ENCODE peak calls at places on chromosome 22, in seven cellular contexts. H is omental fat pad, G is progenitor cell of endocrine pancreas, U is PC-3, R is ovary, N is IMR-90, A is neural crest cell. D is an unnamed sample.

GRCh38 chr22:19303785-19304184 is 12.3 kb upstream of the CLTCL1 start:
- DNase-seq in H (no peak), G (no peak), U (no peak), R (no peak), N (no peak), A (no peak), D (no peak)

GRCh38 chr22:39920134-39920743 is 19.4 kb downstream of the GRAP2 start:
- DNase-seq in H (no peak), G (no peak), U (no peak), R (no peak), N (no peak), A (no peak), D (no peak)

GRCh38 chr22:20434264-20434751 is 3.3 kb downstream of the SCARF2 start:
- DNase-seq in H (no peak), G (no peak), U (no peak), R (peak), N (no peak), A (no peak), D (no peak)

GRCh38 chr22:30947163-30947820 is 21.3 kb downstream of the MORC2 start:
- DNase-seq in H (no peak), G (no peak), U (no peak), R (no peak), N (no peak), A (peak), D (peak)

GRCh38 chr22:28716686-28717085 is 24.9 kb downstream of the CHEK2 start:
- DNase-seq in H (no peak), G (no peak), U (no peak), R (no peak), N (peak), A (no peak), D (no peak)

GRCh38 chr22:47618611-47619010 is 856.2 kb downstream of the TBC1D22A start:
- DNase-seq in H (no peak), G (no peak), U (no peak), R (no peak), N (no peak), A (no peak), D (no peak)

GRCh38 chr22:19291218-19291579 is 320 bp downstream of the CLTCL1 start:
- DNase-seq in H (no peak), G (peak), U (no peak), R (peak), N (no peak), A (peak), D (peak)

GRCh38 chr22:25655536-25655935 is 86.5 kb upstream of the MYO18B start:
- DNase-seq in H (no peak), G (no peak), U (no peak), R (no peak), N (no peak), A (no peak), D (no peak)

GRCh38 chr22:30667092-30667485 is 586 bp downstream of the DUSP18 start:
- DNase-seq in H (no peak), G (no peak), U (no peak), R (no peak), N (no peak), A (no peak), D (no peak)

GRCh38 chr22:41274856-41275255 is 11.1 kb downstream of the RANGAP1 start:
- DNase-seq in H (no peak), G (no peak), U (no peak), R (no peak), N (no peak), A (no peak), D (no peak)

GRCh38 chr22:43884600-43885318 is 7.1 kb downstream of the PNPLA5 start:
- DNase-seq in H (peak), G (peak), U (peak), R (peak), N (peak), A (peak), D (peak)

GRCh38 chr22:50062509-50063135 is 4.5 kb upstream of the TTLL8 start:
- DNase-seq in H (no peak), G (no peak), U (no peak), R (no peak), N (no peak), A (no peak), D (no peak)

GRCh38 chr22:22939537-22940368 is 52.1 kb downstream of the IGLL5 start:
- DNase-seq in H (no peak), G (no peak), U (no peak), R (peak), N (no peak), A (no peak), D (no peak)

GRCh38 chr22:49763696-49764095 is 64.0 kb downstream of the BRD1 start:
- DNase-seq in H (no peak), G (peak), U (no peak), R (no peak), N (no peak), A (no peak), D (no peak)

GRCh38 chr22:49803667-49804375 is 23.9 kb downstream of the BRD1 start:
- DNase-seq in H (no peak), G (no peak), U (no peak), R (no peak), N (no peak), A (no peak), D (no peak)

GRCh38 chr22:44489817-44490216 is 8.2 kb downstream of the RTL6 start:
- DNase-seq in H (no peak), G (no peak), U (no peak), R (no peak), N (no peak), A (no peak), D (no peak)

GRCh38 chr22:38304526-38304925 is 12.7 kb downstream of the CSNK1E start:
- DNase-seq in H (no peak), G (no peak), U (no peak), R (no peak), N (no peak), A (no peak), D (no peak)
- TF ChIP-seq CTCF in H (no peak), G (peak), U (no peak), R (no peak), N (peak), A (peak), D (no peak)

DNA sequence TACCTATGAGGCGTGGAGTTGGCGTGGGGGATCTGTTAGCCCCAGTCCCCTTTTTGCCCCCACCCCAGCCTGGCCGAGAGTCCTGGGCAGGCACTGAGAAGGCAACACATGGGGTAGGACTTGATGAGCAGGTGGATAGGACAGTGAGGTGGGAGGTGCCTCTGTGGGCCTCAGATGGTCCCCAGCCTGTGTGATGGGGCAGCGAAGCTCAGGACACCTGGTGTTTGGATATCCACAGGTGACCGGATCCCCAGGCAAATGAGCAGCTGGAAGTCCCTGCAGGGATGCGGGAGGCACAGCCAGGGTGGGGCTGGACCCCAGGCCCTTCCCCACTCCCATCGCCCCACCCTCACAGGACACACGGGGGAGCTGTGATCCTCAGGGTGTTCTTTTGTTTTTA is 9.7 kb downstream of the FBLN1 start:
- DNase-seq in H (no peak), G (no peak), U (no peak), R (no peak), N (no peak), A (no peak), D (no peak)
- TF ChIP-seq CTCF in H (no peak), G (no peak), U (no peak), R (no peak), N (no peak), A (no peak), D (no peak)

GRCh38 chr22:24518774-24519485 is 23.8 kb downstream of the UPB1 start:
- DNase-seq in H (no peak), G (no peak), U (no peak), R (no peak), N (no peak), A (no peak), D (no peak)

GRCh38 chr22:24523873-24524272 is 28.7 kb downstream of the UPB1 start:
- DNase-seq in H (no peak), G (no peak), U (no peak), R (no peak), N (peak), A (no peak), D (no peak)

GRCh38 chr22:24518228-24518627 is 23.1 kb downstream of the UPB1 start:
- DNase-seq in H (no peak), G (no peak), U (no peak), R (no peak), N (no peak), A (no peak), D (no peak)

GRCh38 chr22:24525416-24526037 is 29.4 kb downstream of the GUCD1 start:
- DNase-seq in H (peak), G (peak), U (peak), R (peak), N (peak), A (peak), D (peak)

GRCh38 chr22:24521791-24522245 is 26.7 kb downstream of the UPB1 start:
- DNase-seq in H (no peak), G (peak), U (peak), R (no peak), N (peak), A (no peak), D (peak)
- TF ChIP-seq CTCF in H (no peak), G (peak), U (peak), R (no peak), N (peak), A (peak), D (no peak)

GRCh38 chr22:27717094-27717493 is 84.5 kb downstream of the MN1 start:
- DNase-seq in H (no peak), G (no peak), U (no peak), R (no peak), N (no peak), A (no peak), D (no peak)

GRCh38 chr22:27716074-27716473 is 85.5 kb downstream of the MN1 start:
- DNase-seq in H (no peak), G (no peak), U (no peak), R (no peak), N (no peak), A (no peak), D (no peak)

GRCh38 chr22:27714076-27714475 is 87.5 kb downstream of the MN1 start:
- DNase-seq in H (no peak), G (no peak), U (no peak), R (no peak), N (no peak), A (no peak), D (no peak)

GRCh38 chr22:27711756-27712155 is 89.8 kb downstream of the MN1 start:
- DNase-seq in H (no peak), G (no peak), U (no peak), R (no peak), N (no peak), A (no peak), D (no peak)

GRCh38 chr22:27715078-27715477 is 86.5 kb downstream of the MN1 start:
- DNase-seq in H (no peak), G (no peak), U (no peak), R (no peak), N (no peak), A (no peak), D (no peak)
- TF ChIP-seq CTCF in H (no peak), G (no peak), U (no peak), R (no peak), N (peak), A (no peak), D (no peak)

D was measured in endothelial cell.